ENCODE peak calls at places on chromosome 9, in four cellular contexts. B is astrocyte of the spinal cord, T is esophagus squamous epithelium, S is brain microvascular endothelial cell. W is an unnamed sample.

GRCh38 chr9:13787234-13787833 is 507.8 kb upstream of the MPDZ start:
- DNase-seq in B (peak), S (peak), T (no peak), W (no peak)

GRCh38 chr9:99560561-99560960 is 261.1 kb upstream of the NR4A3 start:
- DNase-seq in T (no peak), B (no peak), S (no peak), W (no peak)

GRCh38 chr9:13450723-13451122 is 171.2 kb upstream of the MPDZ start:
- DNase-seq in T (no peak), B (no peak), S (no peak), W (no peak)

GRCh38 chr9:19201899-19202891 is 28.3 kb upstream of the DENND4C start:
- DNase-seq in S (no peak), T (no peak), B (no peak), W (no peak)

GRCh38 chr9:77764894-77765780 is 117.0 kb upstream of the GNA14 start:
- DNase-seq in T (no peak), S (peak), B (peak), W (no peak)

GRCh38 chr9:110947645-110948044 is 90.6 kb downstream of the LPAR1 start:
- DNase-seq in B (no peak), S (no peak), T (no peak), W (no peak)

GRCh38 chr9:128150594-128151342 is 1.5 kb downstream of the LCN2 start:
- DNase-seq in S (no peak), B (no peak), T (no peak), W (peak)

GRCh38 chr9:87793292-87793691 is 67.4 kb downstream of the CTSL start:
- DNase-seq in S (peak), T (no peak), B (peak), W (no peak)

GRCh38 chr9:78668148-78668825 is 371.4 kb downstream of the PSAT1 start:
- DNase-seq in B (no peak), T (no peak), S (no peak), W (no peak)

GRCh38 chr9:21018177-21018576 is 13.3 kb downstream of the HACD4 start:
- DNase-seq in B (no peak), T (no peak), S (no peak), W (no peak)

GRCh38 chr9:72477862-72478564 is 43.4 kb upstream of the TMC1 start:
- DNase-seq in T (no peak), S (peak), B (peak), W (no peak)

GRCh38 chr9:81002242-81002641 is 687.1 kb downstream of the TLE1 start:
- DNase-seq in B (peak), T (no peak), S (no peak), W (no peak)

GRCh38 chr9:109857337-109857736 is 77.3 kb downstream of the PALM2AKAP2 start:
- DNase-seq in T (no peak), S (no peak), B (no peak), W (no peak)

GRCh38 chr9:93177676-93178075 is 6.3 kb upstream of the WNK2 start:
- DNase-seq in T (no peak), B (no peak), S (no peak), W (no peak)

GRCh38 chr9:72635197-72635596 is 113.8 kb downstream of the TMC1 start:
- DNase-seq in T (no peak), S (no peak), B (no peak), W (no peak)

GRCh38 chr9:79684711-79685575 is 113.2 kb downstream of the TLE4 start:
- DNase-seq in S (peak), T (no peak), B (peak), W (no peak)

GRCh38 chr9:107465467-107466451 is 23.8 kb downstream of the KLF4 start:
- DNase-seq in B (peak), T (no peak), S (peak), W (peak)

GRCh38 chr9:12464910-12465512 is 228.2 kb upstream of the TYRP1 start:
- DNase-seq in B (peak), S (peak), T (no peak), W (no peak)

GRCh38 chr9:93587651-93588347 is 11.4 kb downstream of the PHF2 start:
- DNase-seq in T (no peak), S (no peak), B (no peak), W (no peak)

DNA sequence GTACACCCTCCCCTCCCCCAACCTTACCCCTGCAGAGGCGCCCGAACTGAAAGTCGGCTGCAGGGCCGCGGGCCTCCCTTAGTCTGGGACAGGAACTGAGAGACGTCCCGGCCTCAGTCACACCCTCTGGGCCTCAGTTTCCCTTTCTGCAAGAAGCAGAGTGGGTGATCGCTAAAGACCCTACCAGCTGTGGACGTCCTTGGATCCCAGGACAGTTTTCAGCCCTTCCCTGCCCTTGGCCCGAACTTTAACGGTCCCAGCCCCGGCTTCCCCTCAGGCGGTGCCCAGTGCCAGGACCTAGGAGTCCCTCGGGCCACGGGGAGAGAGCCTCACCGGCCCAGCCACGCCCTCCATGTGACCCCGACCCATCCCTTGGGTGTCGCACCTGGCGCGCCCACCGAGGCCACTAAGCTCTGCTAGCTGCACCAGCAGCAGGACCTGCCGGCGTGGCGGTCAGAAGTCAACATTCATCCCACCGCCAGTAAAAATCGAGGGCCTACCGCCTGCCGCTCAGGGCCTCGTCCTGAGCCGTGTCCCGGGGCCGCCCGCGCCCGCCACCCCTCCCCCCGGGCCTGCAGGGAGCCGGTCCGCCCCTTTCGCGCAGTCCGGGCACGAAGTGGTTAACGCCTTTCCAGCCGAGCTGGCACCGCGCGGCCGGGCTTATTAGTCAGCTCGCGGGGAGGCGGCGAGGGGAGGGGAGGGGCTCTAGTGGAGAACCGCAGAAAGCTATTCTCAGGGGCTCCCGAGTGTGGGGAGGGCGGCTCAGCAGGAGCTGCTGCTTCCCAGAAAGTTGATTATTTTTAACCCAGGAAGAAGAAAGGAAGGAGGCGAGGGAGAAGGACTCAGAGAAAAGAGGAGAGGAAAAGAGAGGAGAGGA is 124.5 kb downstream of the C9orf50 start:
- DNase-seq in S (peak), T (no peak), B (peak), W (peak)
- TF ChIP-seq CTCF in S (no peak), T (no peak), B (no peak), W (no peak)

DNA sequence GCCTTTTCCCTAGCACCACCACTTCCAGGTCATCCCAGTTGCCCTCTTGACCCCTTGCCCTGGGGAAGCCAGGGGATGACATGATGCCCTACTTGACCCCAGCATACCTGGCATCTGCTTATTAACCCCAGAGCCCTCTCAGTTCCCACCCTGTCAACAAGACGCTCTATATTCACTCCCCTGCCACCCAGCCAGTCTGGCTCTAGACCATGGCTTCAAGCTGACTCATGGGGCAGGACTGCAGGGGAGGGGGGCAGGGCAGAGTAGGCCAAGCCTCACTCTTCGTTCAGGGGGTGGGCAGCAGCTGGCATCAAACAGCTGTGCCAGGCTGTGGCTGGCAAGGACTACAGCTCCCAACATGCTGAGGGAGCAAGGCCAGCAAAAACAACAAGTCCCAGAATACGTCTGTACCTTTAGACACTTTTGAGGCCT is 5.3 kb downstream of the ATOSB start:
- DNase-seq in B (peak), T (no peak), S (peak), W (no peak)
- TF ChIP-seq CTCF in B (no peak), T (no peak), S (no peak), W (no peak)

GRCh38 chr9:130342714-130343085 is 77.1 kb downstream of the HMCN2 start:
- DNase-seq in S (no peak), B (no peak), T (no peak), W (no peak)

GRCh38 chr9:130345993-130346385 is 80.4 kb downstream of the HMCN2 start:
- DNase-seq in B (no peak), T (no peak), S (no peak), W (no peak)

GRCh38 chr9:130345009-130345992 is 79.7 kb downstream of the HMCN2 start:
- DNase-seq in B (no peak), T (no peak), S (no peak), W (no peak)

GRCh38 chr9:130343445-130343918 is 77.9 kb downstream of the HMCN2 start:
- DNase-seq in B (no peak), S (no peak), T (no peak), W (peak)

DNA sequence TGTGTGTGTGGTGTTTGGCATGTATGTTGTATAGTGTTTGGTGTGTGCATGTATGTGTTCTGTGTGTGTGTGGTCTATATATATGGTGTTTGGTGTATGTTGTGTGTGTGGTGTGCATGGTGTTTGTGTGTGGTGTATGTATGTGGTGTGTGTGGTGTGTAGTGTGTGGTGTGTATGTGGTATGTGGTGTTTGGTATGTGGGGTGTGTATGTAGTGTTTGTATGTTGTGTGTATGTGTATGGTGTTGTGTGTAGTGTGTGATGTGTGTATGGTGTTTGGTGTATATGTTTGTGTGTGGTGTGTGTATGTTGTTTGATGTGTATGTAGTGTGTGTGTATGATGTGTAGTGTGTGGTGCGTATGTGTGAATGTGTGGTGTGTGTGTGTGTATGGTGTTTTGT is 78.8 kb downstream of the HMCN2 start:
- DNase-seq in S (no peak), T (no peak), B (no peak), W (no peak)
- TF ChIP-seq CTCF in S (no peak), T (no peak), B (no peak), W (no peak)

DNA sequence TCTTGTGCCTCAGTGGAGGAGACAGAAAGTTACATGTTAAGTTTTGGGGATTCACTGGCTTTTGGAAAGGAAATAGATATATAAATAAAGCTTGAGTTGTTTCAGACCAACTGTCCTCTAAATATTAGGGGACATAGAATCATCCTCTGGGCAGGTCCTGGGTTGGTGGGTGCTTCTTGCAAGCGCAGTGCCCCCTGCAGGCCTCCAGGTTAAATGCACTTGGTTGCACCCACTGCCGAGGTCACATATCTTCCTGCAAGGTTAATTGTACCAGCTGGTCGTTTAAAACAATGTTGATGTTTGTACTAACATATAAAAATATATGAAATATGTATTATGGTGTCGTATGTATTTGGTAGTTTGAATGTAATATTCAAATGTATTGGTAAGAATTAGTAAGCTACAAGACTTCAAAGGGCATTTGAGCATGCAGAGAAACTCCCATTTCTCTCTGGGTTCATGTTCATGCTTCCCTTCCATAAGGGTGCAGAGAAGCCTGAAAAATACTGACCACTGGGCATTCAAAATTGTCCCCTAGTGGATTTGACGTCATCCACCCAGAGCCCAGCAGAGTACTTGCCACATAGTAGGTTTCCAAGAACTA is 87.0 kb downstream of the ZNF618 start:
- DNase-seq in S (peak), B (peak), T (no peak), W (peak)
- TF ChIP-seq CTCF in S (peak), B (peak), T (peak), W (peak)

DNA sequence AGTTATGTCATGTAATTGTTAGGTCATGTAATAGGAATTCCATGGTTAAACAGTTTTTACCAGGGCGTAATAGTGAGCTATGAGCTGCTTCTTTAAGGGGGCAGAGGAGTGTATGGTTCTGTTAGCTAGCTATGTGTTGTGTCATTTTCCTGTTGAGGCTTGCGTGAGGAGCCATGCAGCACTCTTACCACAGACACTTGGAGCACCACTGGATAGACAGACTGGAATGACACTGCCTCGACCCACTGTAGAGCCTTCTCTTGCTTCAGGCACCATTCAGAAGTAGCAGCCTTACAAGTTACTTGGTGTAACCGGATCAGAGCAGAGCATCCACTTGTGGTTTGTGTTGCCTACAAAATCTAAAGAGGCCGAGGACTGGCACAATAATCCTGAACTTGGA is 28.3 kb upstream of the STOM start:
- DNase-seq in T (no peak), S (peak), B (peak), W (no peak)
- TF ChIP-seq CTCF in T (no peak), S (no peak), B (no peak), W (no peak)

DNA sequence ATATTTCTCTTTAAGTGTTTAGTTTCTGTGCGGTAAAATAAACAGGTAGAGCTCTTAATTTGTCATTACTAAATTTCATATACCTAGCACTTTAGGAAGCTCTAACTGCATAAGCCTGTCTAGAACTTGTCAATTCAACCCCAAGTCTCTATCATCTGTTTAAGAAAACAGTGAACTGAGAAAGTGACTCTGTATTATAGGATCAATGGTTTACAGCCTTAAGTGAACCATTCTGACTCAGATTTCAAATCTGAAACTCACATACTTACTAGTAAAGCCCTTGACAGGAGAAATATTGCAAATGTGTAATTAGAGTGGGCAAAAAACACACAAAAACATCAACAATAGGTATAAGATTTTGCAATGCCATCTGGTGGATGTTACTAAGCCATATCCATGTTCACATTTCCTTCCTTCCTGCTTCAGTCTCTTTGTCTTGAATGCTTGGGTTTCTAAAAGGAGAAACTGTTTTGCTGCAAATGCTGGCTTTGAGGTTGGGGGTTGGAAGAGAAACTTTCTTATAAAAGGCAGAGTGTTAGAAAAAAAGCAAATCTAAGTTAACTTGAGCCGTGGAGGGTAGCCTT is 101.8 kb downstream of the DOCK8 start:
- DNase-seq in T (no peak), S (no peak), B (no peak), W (no peak)
- TF ChIP-seq CTCF in T (no peak), S (no peak), B (no peak), W (no peak)

GRCh38 chr9:5264219-5264595 is 33.0 kb downstream of the INSL4 start:
- DNase-seq in B (no peak), S (no peak), T (no peak), W (no peak)

GRCh38 chr9:5269249-5269715 is 35.2 kb downstream of the RLN2 start:
- DNase-seq in T (no peak), S (peak), B (peak), W (no peak)

GRCh38 chr9:5265939-5266338 is 34.7 kb downstream of the INSL4 start:
- DNase-seq in S (no peak), T (no peak), B (no peak), W (no peak)

GRCh38 chr9:5263568-5264218 is 32.5 kb downstream of the INSL4 start:
- DNase-seq in T (no peak), S (peak), B (peak), W (no peak)
- TF ChIP-seq CTCF in T (no peak), S (no peak), B (no peak), W (no peak)

DNA sequence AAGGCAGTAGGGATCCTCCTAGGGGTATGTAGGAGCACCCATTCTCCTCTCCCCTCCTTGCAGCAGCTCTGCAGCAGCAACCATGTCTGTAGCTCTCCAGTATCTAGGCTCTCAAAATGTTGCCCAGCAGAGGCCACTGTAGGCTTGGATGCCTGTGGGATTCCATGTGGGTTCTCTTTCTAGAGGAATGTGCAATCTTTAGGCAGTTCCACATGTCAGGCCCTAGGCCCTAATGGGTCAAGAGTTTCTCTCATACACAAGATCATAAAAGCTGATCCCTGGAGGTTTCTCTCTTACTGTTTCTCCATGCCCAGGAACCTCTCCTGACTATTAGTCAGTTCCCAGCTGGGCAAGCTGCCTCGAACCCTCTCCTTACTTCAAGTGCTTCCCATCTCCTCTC is 215.8 kb downstream of the FRMD3 start:
- DNase-seq in B (no peak), T (no peak), S (no peak), W (no peak)
- TF ChIP-seq CTCF in B (no peak), T (no peak), S (peak), W (no peak)

GRCh38 chr9:68949271-68950000 is 64.5 kb downstream of the PRKACG start:
- DNase-seq in B (no peak), T (no peak), S (no peak), W (no peak)
- TF ChIP-seq CTCF in B (no peak), T (no peak), S (peak), W (no peak)